ENCODE peak calls at places on chromosomes 11 and 22, in six cellular contexts. F, B, S, P, W and I are unnamed samples.
A peak's percentile ranks its signal among the peaks of the same experiment; 100 is the strongest.

GRCh38 chr11:45606514-45607024 is 58.9 kb downstream of the CHST1 start:
- DNase-seq in F (peak; percentile 93), B (no peak), S (no peak), P (no peak), W (no peak), I (no peak)

GRCh38 chr11:76322593-76323341 is 58.2 kb downstream of the THAP12 start:
- DNase-seq in F (no peak), B (no peak), S (no peak), P (no peak), W (no peak), I (no peak)

GRCh38 chr11:117997436-117998200 is 11.4 kb downstream of the IL10RA start:
- DNase-seq in F (no peak), B (no peak), S (no peak), P (no peak), W (peak; percentile 34), I (no peak)

GRCh38 chr11:898160-898517 is 12.5 kb downstream of the CHID1 start:
- DNase-seq in F (peak; percentile 62), B (no peak), S (no peak), P (peak; percentile 11), W (no peak), I (no peak)

GRCh38 chr22:39362271-39362670 is 12.5 kb downstream of the SYNGR1 start:
- DNase-seq in F (peak; percentile 62), B (no peak), S (no peak), P (no peak), W (no peak), I (no peak)

GRCh38 chr11:38791346-38791961 is 2193.4 kb upstream of the RAG2 start:
- DNase-seq in F (peak; percentile 75), B (no peak), S (peak; percentile 65), P (peak; percentile 58), W (peak; percentile 58), I (no peak)

GRCh38 chr11:66318576-66318970 is 1.7 kb upstream of the CD248 start:
- DNase-seq in F (no peak), B (peak; percentile 59), S (no peak), P (no peak), W (no peak), I (no peak)

GRCh38 chr11:3022982-3023381 is 30.9 kb upstream of the NAP1L4 start:
- DNase-seq in F (no peak), B (no peak), S (no peak), P (peak; percentile 49), W (no peak), I (no peak)

GRCh38 chr22:39519681-39520053 is 695 bp upstream of the ATF4 start:
- DNase-seq in F (peak; percentile 77), B (peak; percentile 66), S (peak; percentile 50), P (no peak), W (peak; percentile 81), I (peak; percentile 88)

GRCh38 chr22:22110548-22111266 is 128.1 kb upstream of the TOP3B start:
- DNase-seq in F (peak; percentile 74), B (peak; percentile 27), S (peak; percentile 95), P (peak; percentile 78), W (peak; percentile 63), I (peak; percentile 57)

GRCh38 chr11:68505596-68505995 is 45.0 kb downstream of the PPP6R3 start:
- DNase-seq in F (no peak), B (no peak), S (no peak), P (peak; percentile 42), W (no peak), I (no peak)

GRCh38 chr11:1888811-1889526 is 2.7 kb downstream of the PRR33 start:
- DNase-seq in F (no peak), B (peak; percentile 26), S (no peak), P (no peak), W (peak; percentile 54), I (no peak)

GRCh38 chr11:19316434-19316833 is 75.7 kb upstream of the E2F8 start:
- DNase-seq in F (no peak), B (peak; percentile 17), S (no peak), P (no peak), W (peak; percentile 56), I (no peak)

GRCh38 chr11:117239295-117239694 is 6.8 kb downstream of the RNF214 start:
- DNase-seq in F (no peak), B (no peak), S (no peak), P (peak; percentile 96), W (no peak), I (no peak)

GRCh38 chr11:129455756-129456436 is 80.2 kb downstream of the BARX2 start:
- DNase-seq in F (no peak), B (no peak), S (no peak), P (no peak), W (no peak), I (no peak)

GRCh38 chr11:126284829-126285228 is 1.9 kb downstream of the TIRAP start:
- DNase-seq in F (no peak), B (peak; percentile 55), S (peak; percentile 41), P (peak; percentile 96), W (peak; percentile 92), I (peak; percentile 87)

GRCh38 chr11:100586346-100587101 is 100.6 kb upstream of the ARHGAP42 start:
- DNase-seq in F (no peak), B (no peak), S (no peak), P (no peak), W (no peak), I (no peak)

GRCh38 chr11:79189055-79189454 is 251.8 kb downstream of the TENM4 start:
- DNase-seq in F (no peak), B (no peak), S (no peak), P (no peak), W (no peak), I (no peak)

GRCh38 chr11:2447253-2447950 is 2.6 kb downstream of the KCNQ1 start:
- DNase-seq in F (no peak), B (no peak), S (no peak), P (no peak), W (peak; percentile 85), I (peak; percentile 66)

GRCh38 chr11:2761131-2762030 is 61.6 kb upstream of the KCNQ1OT1 start:
- DNase-seq in F (no peak), B (no peak), S (no peak), P (no peak), W (no peak), I (peak; percentile 37)

GRCh38 chr22:23404689-23405365 is 175.3 kb downstream of the IGLL1 start:
- DNase-seq in F (peak; percentile 58), B (no peak), S (no peak), P (peak; percentile 40), W (no peak), I (peak; percentile 69)

GRCh38 chr11:60240661-60241060 is 2.3 kb downstream of the MS4A4E start:
- DNase-seq in F (no peak), B (no peak), S (no peak), P (no peak), W (no peak), I (no peak)

GRCh38 chr11:121321614-121322243 is 29.2 kb downstream of the SC5D start:
- DNase-seq in F (peak; percentile 79), B (no peak), S (peak; percentile 83), P (peak; percentile 1), W (peak; percentile 60), I (no peak)

GRCh38 chr22:26800858-26801257 is 143.5 kb downstream of the MIAT start:
- DNase-seq in F (peak; percentile 90), B (no peak), S (no peak), P (peak; percentile 76), W (no peak), I (no peak)

GRCh38 chr11:41665633-41666032 is 206.2 kb upstream of the LRRC4C start:
- DNase-seq in F (no peak), B (no peak), S (no peak), P (no peak), W (peak; percentile 54), I (no peak)

GRCh38 chr22:44214187-44214586 is 33.5 kb downstream of the PARVG start:
- DNase-seq in F (no peak), B (no peak), S (no peak), P (no peak), W (peak; percentile 25), I (no peak)

GRCh38 chr22:22756109-22756508 is 111.7 kb downstream of the GGTLC2 start:
- DNase-seq in F (no peak), B (no peak), S (no peak), P (no peak), W (no peak), I (no peak)

GRCh38 chr22:30474683-30475424 is 3.0 kb upstream of the SEC14L3 start:
- DNase-seq in F (peak; percentile 74), B (no peak), S (no peak), P (no peak), W (no peak), I (no peak)

GRCh38 chr11:70333206-70333605 is 62.7 kb downstream of the PPFIA1 start:
- DNase-seq in F (no peak), B (peak; percentile 24), S (no peak), P (peak; percentile 97), W (peak; percentile 41), I (no peak)

GRCh38 chr11:16217631-16218030 is 138.7 kb downstream of the SOX6 start:
- DNase-seq in F (no peak), B (no peak), S (no peak), P (peak; percentile 33), W (no peak), I (no peak)

GRCh38 chr11:110077318-110077717 is 15.9 kb upstream of the ZC3H12C start:
- DNase-seq in F (no peak), B (no peak), S (no peak), P (no peak), W (no peak), I (no peak)
- H3K4me3 ChIP-seq in F (no peak overlapping the region), B (no peak overlapping the region), S (no peak overlapping the region), P (no peak overlapping the region), W (no peak overlapping the region), I (no peak overlapping the region)

GRCh38 chr11:27717377-27717776 is 17.1 kb upstream of the BDNF start:
- DNase-seq in F (peak; percentile 25), B (no peak), S (no peak), P (no peak), W (no peak), I (no peak)

GRCh38 chr11:27718853-27719574 is 18.8 kb upstream of the BDNF start:
- DNase-seq in F (peak; percentile 80), B (no peak), S (no peak), P (peak; percentile 65), W (no peak), I (peak; percentile 78)

GRCh38 chr11:27716850-27717249 is 16.6 kb upstream of the BDNF start:
- DNase-seq in F (peak; percentile 71), B (no peak), S (no peak), P (peak; percentile 71), W (no peak), I (no peak)

GRCh38 chr11:27717801-27718229 is 17.6 kb upstream of the BDNF start:
- DNase-seq in F (peak; percentile 70), B (no peak), S (no peak), P (no peak), W (no peak), I (no peak)

GRCh38 chr11:27718346-27718852 is 18.1 kb upstream of the BDNF start:
- DNase-seq in F (peak; percentile 93), B (no peak), S (no peak), P (peak; percentile 95), W (peak; percentile 56), I (no peak)
- H3K27ac ChIP-seq in F (peak overlapping the region; percentile 99), B (no peak overlapping the region), S (no peak overlapping the region), P (peak overlapping the region; percentile 98), W (no peak overlapping the region), I (no peak overlapping the region)

DNA sequence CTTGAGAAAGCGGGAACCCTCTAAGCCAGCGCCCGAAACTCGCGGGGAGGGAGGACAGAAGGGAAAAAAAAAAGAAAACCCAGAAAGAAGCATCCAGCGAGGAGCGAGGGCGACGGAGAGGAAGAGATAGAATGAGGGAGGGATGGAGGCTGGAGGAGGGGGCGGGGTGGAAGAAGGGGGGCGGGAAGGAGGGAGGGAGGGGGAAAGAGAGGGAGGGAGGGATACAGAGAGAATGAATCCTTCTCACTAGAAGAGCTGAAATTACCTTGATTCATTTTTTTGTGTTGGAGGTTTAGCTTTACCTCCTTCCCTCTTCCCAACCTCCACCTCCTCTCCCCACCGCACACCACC is 19.3 kb upstream of the BDNF start:
- DNase-seq in F (peak; percentile 62), B (no peak), S (no peak), P (no peak), W (no peak), I (no peak)
- H3K4me3 ChIP-seq in F (peak overlapping the region; percentile 82), B (peak overlapping the region; percentile 2), S (no peak overlapping the region), P (peak overlapping the region; percentile 70), W (no peak overlapping the region), I (no peak overlapping the region)

GRCh38 chr11:119305556-119306372 is 11.2 kb downstream of the MCAM start:
- DNase-seq in F (no peak), B (no peak), S (no peak), P (no peak), W (no peak), I (no peak)
- H3K27ac ChIP-seq in F (peak overlapping the region; percentile 52), B (peak overlapping the region; percentile 82), S (no peak overlapping the region), P (peak overlapping the region; percentile 11), W (peak overlapping the region; percentile 61), I (peak overlapping the region; percentile 86)